ENCODE peak calls at places on chromosome 20, in nine cellular contexts. J is PC-9; T is kidney; E is activated CD4-positive, alpha-beta T cell treated with anti-CD3 and anti-CD28 coated beads, Interleukin-2, amount 50 U/mL, for 1 hour; V is activated gamma-delta T cell treated with Interleukin-2 at 50 U/mL for 16 hours; L is cardiac muscle cell; S is left cardiac atrium; K is cardiac septum; P is left colon. N is an unnamed sample.

GRCh38 chr20:38674178-38675133 is 49.8 kb upstream of the SLC32A1 start:
- DNase-seq in J (no peak), P (no peak), L (peak), V (peak), T (no peak), E (peak), K (no peak), S (peak), N (no peak)

GRCh38 chr20:41373384-41373783 is 6.8 kb upstream of the EMILIN3 start:
- DNase-seq in J (no peak), E (no peak), T (no peak), S (no peak), K (no peak), V (no peak), P (no peak), L (no peak), N (no peak)

GRCh38 chr20:51129201-51129671 is 106.3 kb upstream of the KCNG1 start:
- DNase-seq in E (no peak), P (peak), T (no peak), S (no peak), L (no peak), V (no peak), K (no peak), J (no peak), N (no peak)

GRCh38 chr20:16624106-16624505 is 50.9 kb upstream of the KIF16B start:
- DNase-seq in E (no peak), V (no peak), L (no peak), K (no peak), S (no peak), P (no peak), J (no peak), T (no peak), N (no peak)

GRCh38 chr20:19981091-19981490 is 36.1 kb upstream of the NAA20 start:
- DNase-seq in J (peak), S (no peak), K (no peak), T (no peak), L (peak), E (no peak), V (no peak), P (no peak), N (no peak)

GRCh38 chr20:43870484-43870883 is 44.2 kb upstream of the TOX2 start:
- DNase-seq in J (no peak), L (peak), T (no peak), P (no peak), E (no peak), S (no peak), V (no peak), K (no peak), N (no peak)

GRCh38 chr20:40646321-40647212 is 42.5 kb downstream of the MAFB start:
- DNase-seq in T (no peak), L (peak), S (peak), E (no peak), V (no peak), J (no peak), P (no peak), K (no peak), N (no peak)

GRCh38 chr20:12941025-12941424 is 67.7 kb upstream of the SPTLC3 start:
- DNase-seq in J (no peak), K (no peak), T (no peak), S (no peak), V (no peak), P (no peak), E (no peak), L (no peak), N (no peak)

GRCh38 chr20:33862709-33863403 is 51.7 kb downstream of the CHMP4B start:
- DNase-seq in S (peak), V (peak), L (peak), P (peak), J (peak), T (peak), K (no peak), E (peak), N (peak)

GRCh38 chr20:54105653-54106052 is 35.3 kb upstream of the BCAS1 start:
- DNase-seq in V (no peak), P (no peak), J (no peak), L (peak), K (no peak), E (no peak), T (no peak), S (no peak), N (no peak)

GRCh38 chr20:32479697-32480140 is 105.4 kb downstream of the NOL4L start:
- DNase-seq in L (no peak), P (no peak), S (peak), K (no peak), T (no peak), E (no peak), J (no peak), V (no peak), N (peak)

GRCh38 chr20:24109008-24109407 is 120.4 kb upstream of the GGTLC1 start:
- DNase-seq in V (peak), S (no peak), J (no peak), L (no peak), E (peak), K (no peak), T (no peak), P (no peak), N (no peak)

GRCh38 chr20:52103469-52103910 is 88.1 kb downstream of the ZFP64 start:
- DNase-seq in V (no peak), J (peak), P (no peak), S (no peak), T (no peak), L (peak), K (no peak), E (no peak), N (no peak)

GRCh38 chr20:57663241-57663640 is 43.0 kb upstream of the ZBP1 start:
- DNase-seq in S (peak), L (no peak), V (no peak), P (no peak), T (peak), K (peak), E (no peak), J (no peak), N (peak)

GRCh38 chr20:10177326-10177725 is 41.3 kb upstream of the SNAP25 start:
- DNase-seq in L (peak), P (no peak), E (no peak), K (no peak), J (no peak), S (no peak), T (no peak), V (no peak), N (no peak)

GRCh38 chr20:4814696-4815252 is 93.1 kb downstream of the PRND start:
- DNase-seq in K (no peak), P (peak), V (peak), T (peak), L (no peak), J (no peak), E (peak), S (peak), N (peak)